ENCODE peak calls at places on chromosome 22, in four cellular contexts. One of them, this sample, is unnamed.

GRCh38 chr22:17607891-17608521 is 20.5 kb downstream of the ATP6V1E1 start:
- DNase-seq in GM12878: no peak
- DNase-seq in H1: no peak
- DNase-seq in HepG2: no peak
- DNase-seq in this sample: no peak

GRCh38 chr22:41030891-41031290 is 61.5 kb upstream of the EP300 start:
- DNase-seq in GM12878: no peak
- DNase-seq in HepG2: no peak
- DNase-seq in H1: no peak
- DNase-seq in this sample: no peak

GRCh38 chr22:24096401-24097115 is 84.7 kb upstream of the SUSD2 start:
- DNase-seq in GM12878: no peak
- DNase-seq in H1: no peak
- DNase-seq in HepG2: no peak
- DNase-seq in this sample: no peak

GRCh38 chr22:23700706-23701105 is 9.9 kb downstream of the RGL4 start:
- DNase-seq in HepG2: peak
- DNase-seq in GM12878: no peak
- DNase-seq in H1: no peak
- DNase-seq in this sample: no peak

GRCh38 chr22:19765477-19766234 is 5.1 kb downstream of the TBX1 start:
- DNase-seq in GM12878: no peak
- DNase-seq in HepG2: no peak
- DNase-seq in H1: no peak
- DNase-seq in this sample: no peak

GRCh38 chr22:38850941-38851849 is 7.4 kb upstream of the NPTXR start:
- DNase-seq in GM12878: no peak
- DNase-seq in H1: no peak
- DNase-seq in HepG2: no peak
- DNase-seq in this sample: no peak

GRCh38 chr22:40178417-40179409 is 988 bp downstream of the TNRC6B start:
- DNase-seq in GM12878: no peak
- DNase-seq in H1: no peak
- DNase-seq in HepG2: peak
- DNase-seq in this sample: peak

GRCh38 chr22:23922921-23923320 is 28.7 kb downstream of the MIF start:
- DNase-seq in H1: no peak
- DNase-seq in HepG2: peak
- DNase-seq in GM12878: no peak
- DNase-seq in this sample: no peak

GRCh38 chr22:45878051-45878764 is 98.8 kb downstream of the WNT7B start:
- DNase-seq in HepG2: no peak
- DNase-seq in GM12878: no peak
- DNase-seq in H1: no peak
- DNase-seq in this sample: no peak

GRCh38 chr22:46079861-46080821 is 70.2 kb upstream of the PPARA start:
- DNase-seq in H1: no peak
- DNase-seq in HepG2: no peak
- DNase-seq in GM12878: no peak
- DNase-seq in this sample: peak

GRCh38 chr22:19822301-19823117 is 32.2 kb downstream of the GNB1L start:
- DNase-seq in H1: no peak
- DNase-seq in GM12878: no peak
- DNase-seq in HepG2: no peak
- DNase-seq in this sample: peak

GRCh38 chr22:19811211-19811621 is 43.5 kb downstream of the GNB1L start:
- DNase-seq in HepG2: no peak
- DNase-seq in H1: no peak
- DNase-seq in GM12878: no peak
- DNase-seq in this sample: peak

GRCh38 chr22:46153930-46154329 is 3.6 kb downstream of the PPARA start:
- DNase-seq in GM12878: no peak
- DNase-seq in HepG2: no peak
- DNase-seq in H1: no peak
- DNase-seq in this sample: no peak

GRCh38 chr22:17788528-17789378 is 14.5 kb upstream of the BID start:
- DNase-seq in HepG2: no peak
- DNase-seq in GM12878: no peak
- DNase-seq in H1: no peak
- DNase-seq in this sample: no peak

GRCh38 chr22:40107756-40108437 is 69.8 kb upstream of the TNRC6B start:
- DNase-seq in GM12878: no peak
- DNase-seq in H1: no peak
- DNase-seq in HepG2: no peak
- DNase-seq in this sample: no peak

GRCh38 chr22:42202669-42203068 is 67.8 kb downstream of the TCF20 start:
- DNase-seq in GM12878: no peak
- DNase-seq in H1: no peak
- DNase-seq in HepG2: no peak
- DNase-seq in this sample: no peak

GRCh38 chr22:50544746-50545253 is 899 bp upstream of the KLHDC7B start:
- DNase-seq in H1: no peak
- DNase-seq in HepG2: no peak
- DNase-seq in GM12878: no peak
- DNase-seq in this sample: no peak

GRCh38 chr22:47067331-47067890 is 305.0 kb downstream of the TBC1D22A start:
- DNase-seq in GM12878: no peak
- DNase-seq in H1: no peak
- DNase-seq in HepG2: no peak
- DNase-seq in this sample: no peak

GRCh38 chr22:39617342-39617741 is 46.8 kb downstream of the CACNA1I start:
- DNase-seq in H1: no peak
- DNase-seq in GM12878: no peak
- DNase-seq in HepG2: no peak
- DNase-seq in this sample: peak

GRCh38 chr22:46286941-46287872 is 9.5 kb upstream of the GTSE1 start:
- DNase-seq in HepG2: no peak
- DNase-seq in H1: no peak
- DNase-seq in GM12878: no peak
- DNase-seq in this sample: no peak

GRCh38 chr22:18066181-18066859 is 11.5 kb upstream of the PEX26 start:
- DNase-seq in H1: no peak
- DNase-seq in HepG2: no peak
- DNase-seq in GM12878: no peak
- DNase-seq in this sample: no peak

GRCh38 chr22:29747832-29748231 is 19.0 kb downstream of the ZMAT5 start:
- DNase-seq in HepG2: no peak
- DNase-seq in H1: no peak
- DNase-seq in GM12878: no peak
- DNase-seq in this sample: no peak
- TF ChIP-seq CHD2 in HepG2: no peak
- TF ChIP-seq CHD2 in H1: no peak
- TF ChIP-seq CHD2 in GM12878: no peak
- TF ChIP-seq CHD2 in this sample: no peak

DNA sequence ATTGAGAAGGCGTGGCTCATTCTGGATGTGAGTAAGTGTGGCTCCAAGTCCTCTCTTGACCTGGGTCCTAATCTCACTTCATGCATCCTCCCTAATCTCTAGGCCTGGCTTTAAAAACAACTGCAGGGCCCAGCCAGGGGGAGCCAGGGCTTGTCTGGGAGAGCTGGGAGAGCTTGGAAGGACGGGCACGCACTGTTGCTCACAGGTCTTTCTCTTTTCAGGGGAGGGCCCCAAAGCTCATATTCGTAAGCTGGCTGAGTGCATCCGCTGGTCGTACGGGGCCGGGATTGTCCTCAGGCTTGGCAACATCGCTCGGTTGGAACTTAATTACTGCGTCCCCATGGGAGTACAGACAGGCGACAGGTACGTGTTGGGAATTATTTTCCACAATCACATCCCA is 34.1 kb upstream of the PARVB start:
- DNase-seq in HepG2: no peak
- DNase-seq in GM12878: no peak
- DNase-seq in H1: no peak
- DNase-seq in this sample: no peak
- TF ChIP-seq TCF12 in HepG2: no peak
- TF ChIP-seq TCF12 in GM12878: no peak
- TF ChIP-seq TCF12 in H1: no peak
- TF ChIP-seq TCF12 in this sample: no peak

GRCh38 chr22:30427871-30428270 is 2.3 kb downstream of the MTFP1 start:
- DNase-seq in GM12878: no peak
- DNase-seq in HepG2: no peak
- DNase-seq in H1: no peak
- DNase-seq in this sample: no peak
- TF ChIP-seq EP300 in GM12878: no peak
- TF ChIP-seq EP300 in HepG2: no peak
- TF ChIP-seq EP300 in H1: no peak
- TF ChIP-seq EP300 in this sample: no peak

DNA sequence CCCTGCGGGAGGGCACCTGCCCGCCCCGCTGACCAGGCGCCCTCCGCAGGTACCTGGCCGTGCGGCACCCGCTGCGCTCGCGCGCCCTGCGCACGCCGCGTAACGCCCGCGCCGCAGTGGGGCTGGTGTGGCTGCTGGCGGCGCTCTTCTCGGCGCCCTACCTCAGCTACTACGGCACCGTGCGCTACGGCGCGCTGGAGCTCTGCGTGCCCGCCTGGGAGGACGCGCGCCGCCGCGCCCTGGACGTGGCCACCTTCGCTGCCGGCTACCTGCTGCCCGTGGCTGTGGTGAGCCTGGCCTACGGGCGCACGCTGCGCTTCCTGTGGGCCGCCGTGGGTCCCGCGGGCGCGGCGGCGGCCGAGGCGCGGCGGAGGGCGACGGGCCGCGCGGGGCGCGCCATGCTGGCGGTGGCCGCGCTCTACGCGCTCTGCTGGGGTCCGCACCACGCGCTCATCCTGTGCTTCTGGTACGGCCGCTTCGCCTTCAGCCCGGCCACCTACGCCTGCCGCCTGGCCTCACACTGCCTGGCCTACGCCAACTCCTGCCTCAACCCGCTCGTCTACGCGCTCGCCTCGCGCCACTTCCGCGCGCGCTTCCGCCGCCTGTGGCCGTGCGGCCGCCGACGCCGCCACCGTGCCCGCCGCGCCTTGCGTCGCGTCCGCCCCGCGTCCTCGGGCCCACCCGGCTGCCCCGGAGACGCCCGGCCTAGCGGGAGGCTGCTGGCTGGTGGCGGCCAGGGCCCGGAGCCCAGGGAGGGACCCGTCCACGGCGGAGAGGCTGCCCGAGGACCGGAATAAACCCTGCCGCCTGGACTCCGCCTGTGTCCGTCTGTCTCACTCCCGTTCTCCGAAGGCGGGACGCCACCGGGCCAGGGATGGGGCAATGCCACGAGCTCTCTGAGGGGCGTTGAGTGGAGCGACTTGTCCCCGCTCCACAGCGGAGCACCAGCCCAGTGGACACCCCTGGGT is 1.8 kb downstream of the GALR3 start:
- DNase-seq in H1: no peak
- DNase-seq in GM12878: no peak
- DNase-seq in HepG2: no peak
- DNase-seq in this sample: peak
- TF ChIP-seq CHD2 in H1: no peak
- TF ChIP-seq CHD2 in GM12878: no peak
- TF ChIP-seq CHD2 in HepG2: no peak
- TF ChIP-seq CHD2 in this sample: no peak

GRCh38 chr22:36277482-36278291 is 24.8 kb downstream of the APOL1 start:
- DNase-seq in H1: peak
- DNase-seq in GM12878: no peak
- DNase-seq in HepG2: peak
- DNase-seq in this sample: peak
- TF ChIP-seq TCF12 in H1: no peak
- TF ChIP-seq TCF12 in GM12878: no peak
- TF ChIP-seq TCF12 in HepG2: no peak
- TF ChIP-seq TCF12 in this sample: no peak

This sample was measured in SK-N-SH.